ENCODE peak calls at places on chromosomes 13 and 19, in nine cellular contexts. F is aorta, R is cardiac muscle cell, I is Panc1, Y is heart left ventricle, S is transverse colon, Z is prostate gland, B is A673, V is PC-9. E is an unnamed sample.

GRCh38 chr13:36981156-36981743 is 17.9 kb downstream of the ALG5 start:
- DNase-seq in Y (no peak), B (peak; percentile 81), V (no peak), F (no peak), R (peak; percentile 77), I (no peak), S (no peak), Z (no peak), E (no peak)

GRCh38 chr19:11226716-11227166 is 12.7 kb upstream of the ANGPTL8 start:
- DNase-seq in S (no peak), B (no peak), Y (no peak), V (no peak), F (no peak), Z (no peak), R (no peak), I (no peak), E (no peak)

GRCh38 chr13:49976314-49977258 is 20.3 kb upstream of the TRIM13 start:
- DNase-seq in F (peak; percentile 89), B (peak; percentile 79), S (peak; percentile 81), Z (peak; percentile 63), I (peak; percentile 59), R (peak; percentile 84), V (peak; percentile 58), Y (peak; percentile 50), E (peak; percentile 87)

GRCh38 chr13:109743706-109744453 is 42.5 kb downstream of the IRS2 start:
- DNase-seq in Z (no peak), R (peak; percentile 84), F (no peak), I (no peak), V (peak; percentile 82), Y (no peak), S (peak; percentile 56), B (peak; percentile 92), E (peak; percentile 42)

GRCh38 chr13:108993346-108993745 is 363.9 kb downstream of the MYO16 start:
- DNase-seq in Z (no peak), B (no peak), Y (no peak), S (no peak), R (peak; percentile 3), F (no peak), I (no peak), V (no peak), E (no peak)

GRCh38 chr19:2735374-2735773 is 4.4 kb downstream of the SLC39A3 start:
- DNase-seq in Z (no peak), B (no peak), I (no peak), V (no peak), S (no peak), Y (no peak), F (no peak), R (no peak), E (no peak)

GRCh38 chr19:30406220-30406944 is 34.2 kb downstream of the ZNF536 start:
- DNase-seq in Y (peak; percentile 38), V (no peak), B (peak; percentile 12), S (peak; percentile 16), R (no peak), I (no peak), F (no peak), Z (no peak), E (no peak)

GRCh38 chr19:10111405-10111811 is at the start of gene P2RY11:
- DNase-seq in Y (no peak), V (no peak), Z (no peak), B (no peak), F (no peak), R (no peak), I (no peak), S (peak; percentile 49), E (peak; percentile 67)

GRCh38 chr13:100724568-100724967 is 50.0 kb upstream of the TMTC4 start:
- DNase-seq in V (no peak), Z (peak; percentile 25), S (no peak), B (no peak), I (no peak), R (no peak), Y (no peak), F (no peak), E (no peak)

GRCh38 chr19:18091217-18091608 is 4.5 kb upstream of the IL12RB1 start:
- DNase-seq in R (no peak), V (no peak), Y (peak; percentile 50), B (no peak), F (no peak), Z (no peak), S (peak; percentile 78), I (no peak), E (peak; percentile 62)

GRCh38 chr13:38862443-38862842 is 128.2 kb downstream of the STOML3 start:
- DNase-seq in I (no peak), V (no peak), F (no peak), S (no peak), Y (no peak), R (no peak), Z (no peak), B (no peak), E (no peak)

GRCh38 chr19:1270168-1270853 is 1.2 kb downstream of the CIRBP start:
- DNase-seq in S (no peak), B (no peak), V (no peak), I (no peak), R (no peak), Y (no peak), Z (peak; percentile 52), F (no peak), E (no peak)

GRCh38 chr19:29793116-29793727 is 18.6 kb upstream of the CCNE1 start:
- DNase-seq in V (no peak), R (no peak), I (no peak), Y (no peak), F (peak; percentile 32), Z (no peak), S (no peak), B (no peak), E (no peak)

GRCh38 chr13:107968470-107968869 is 246.9 kb downstream of the LIG4 start:
- DNase-seq in R (no peak), S (no peak), Z (no peak), F (no peak), V (no peak), Y (no peak), I (no peak), B (no peak), E (no peak)

GRCh38 chr19:45251452-45252354 is 632 bp downstream of the MARK4 start:
- DNase-seq in Y (peak; percentile 40), Z (no peak), V (peak; percentile 5), F (no peak), S (peak; percentile 12), I (no peak), R (no peak), B (no peak), E (peak; percentile 45)

GRCh38 chr19:45294291-45295029 is 28.2 kb downstream of the CKM start:
- DNase-seq in F (no peak), V (no peak), Z (peak; percentile 34), R (no peak), I (no peak), B (no peak), S (no peak), Y (peak; percentile 78), E (no peak)

GRCh38 chr19:58367698-58368454 is 5.3 kb upstream of the ZNF497 start:
- DNase-seq in S (no peak), B (no peak), R (no peak), F (no peak), I (no peak), Y (no peak), V (no peak), Z (no peak), E (no peak)

GRCh38 chr13:72851678-72852014 is 69.7 kb downstream of the PIBF1 start:
- DNase-seq in I (no peak), Y (no peak), B (no peak), R (no peak), Z (no peak), S (no peak), V (no peak), F (no peak), E (no peak)

GRCh38 chr19:41226053-41226873 is 7.2 kb downstream of the AXL start:
- DNase-seq in Y (peak; percentile 78), B (peak; percentile 52), V (peak; percentile 97), Z (peak; percentile 37), I (no peak), R (peak; percentile 93), S (peak; percentile 77), F (peak; percentile 94), E (peak; percentile 71)

GRCh38 chr13:51821666-51822065 is 17.7 kb upstream of the DHRS12 start:
- DNase-seq in S (no peak), V (no peak), Z (no peak), F (no peak), R (no peak), B (no peak), I (no peak), Y (no peak), E (no peak)
- H3K4me1 ChIP-seq in S (no peaks in the 10 kb centered on the region), V (peaks cover 3% of the 10 kb centered on the region), Z (no peaks in the 10 kb centered on the region), F (no peaks in the 10 kb centered on the region), R (peaks cover 10% of the 10 kb centered on the region), B (peaks cover 5% of the 10 kb centered on the region), I (no peaks in the 10 kb centered on the region), Y (peaks cover 3% of the 10 kb centered on the region), E (no peaks in the 10 kb centered on the region)

DNA sequence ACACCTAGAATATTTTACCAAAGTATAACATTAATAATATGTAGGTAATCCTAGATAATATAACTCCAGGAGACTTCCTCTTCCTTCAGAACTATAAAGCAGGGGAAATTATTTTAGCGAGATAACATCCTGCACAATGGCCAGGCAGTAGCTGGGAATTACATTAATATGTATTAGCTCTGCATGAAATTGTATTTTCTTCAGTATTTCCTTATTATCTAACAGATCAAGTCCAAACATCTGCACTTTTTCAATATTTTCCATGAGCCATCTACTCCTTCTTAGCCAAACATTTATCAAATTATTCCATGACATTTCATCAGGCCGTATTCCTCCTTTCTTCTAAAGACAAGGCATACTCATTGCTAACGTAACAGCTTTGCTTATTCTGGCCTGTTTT is 98.8 kb upstream of the PCDH9 start:
- DNase-seq in I (no peak), V (no peak), Z (no peak), R (no peak), F (no peak), S (no peak), Y (no peak), B (peak; percentile 4), E (no peak)
- H3K9me3 ChIP-seq in I (no peaks in the 10 kb centered on the region), V (no peaks in the 10 kb centered on the region), Z (no peaks in the 10 kb centered on the region), R (no peaks in the 10 kb centered on the region), F (no peaks in the 10 kb centered on the region), S (no peaks in the 10 kb centered on the region), Y (no peaks in the 10 kb centered on the region), B (no peaks in the 10 kb centered on the region), E (no peaks in the 10 kb centered on the region)

GRCh38 chr13:40597735-40598365 is 68.6 kb downstream of the FOXO1 start:
- DNase-seq in Y (no peak), R (no peak), F (no peak), I (no peak), B (no peak), Z (peak; percentile 53), S (no peak), V (peak; percentile 57), E (no peak)
- H3K4me3 ChIP-seq in Y (no peak overlapping the region), R (no peak overlapping the region), F (no peak overlapping the region), I (no peak overlapping the region), B (no peak overlapping the region), Z (peak overlapping the region; percentile 5), S (no peak overlapping the region), V (no peak overlapping the region), E (no peak overlapping the region)

DNA sequence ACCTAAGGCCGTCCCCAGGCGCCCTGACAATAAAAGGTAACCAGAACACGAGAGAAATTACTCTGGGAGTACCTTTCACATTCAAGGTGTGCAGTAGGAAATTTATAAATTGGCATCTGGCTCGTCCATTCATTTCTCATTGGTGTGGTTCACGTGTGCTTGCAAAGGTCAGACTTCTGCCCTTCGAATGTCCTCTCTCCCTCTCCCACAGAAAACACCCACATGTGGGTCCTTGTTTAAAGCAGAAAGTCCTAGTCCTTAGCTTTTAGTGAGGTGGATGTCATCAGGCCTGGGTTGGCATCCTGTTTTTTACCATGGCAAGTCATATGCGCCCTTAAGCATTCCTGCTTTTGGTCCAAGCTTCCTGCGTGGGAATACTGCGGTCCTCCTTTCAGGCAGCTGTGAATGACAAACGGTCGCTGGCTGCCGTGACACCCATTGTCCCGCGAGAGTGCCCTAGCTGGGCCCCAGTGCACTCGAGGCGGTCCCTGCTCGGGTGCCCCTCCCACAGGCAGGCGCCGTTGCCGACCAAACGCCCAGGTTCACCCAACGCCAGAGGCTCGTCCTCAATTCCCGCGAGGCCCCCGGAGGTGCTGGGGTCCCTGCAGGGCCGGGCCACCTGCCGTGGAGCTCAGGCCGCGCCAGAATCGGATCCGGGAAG is at the start of gene NUDT19:
- DNase-seq in Y (peak; percentile 92), Z (peak; percentile 83), R (peak; percentile 81), I (peak; percentile 61), S (peak; percentile 90), F (peak; percentile 94), B (peak; percentile 88), V (peak; percentile 90), E (peak; percentile 93)
- H3K4me1 ChIP-seq in Y (no peaks in the 10 kb centered on the region), Z (no peaks in the 10 kb centered on the region), R (peaks cover 5% of the 10 kb centered on the region), I (peaks cover 13% of the 10 kb centered on the region), S (peaks cover 22% of the 10 kb centered on the region), F (no peaks in the 10 kb centered on the region), B (no peaks in the 10 kb centered on the region), V (peaks cover 35% of the 10 kb centered on the region), E (peaks cover 40% of the 10 kb centered on the region)